ENCODE peak calls at places on chromosomes 1 and 21, in ten cellular contexts. I is posterior cingulate gyrus; W is brain microvascular endothelial cell; R is naive B cell; E is non-pigmented ciliary epithelial cell; D is stimulated activated CD4-positive, alpha-beta T cell treated with anti-CD3 and anti-CD28 coated beads, Interleukin-4, amount 100 ng/mL, for 1 hour; S is ACHN; P is mucosa of gallbladder; U is activated T-cell treated with anti-CD3 and anti-CD28 coated beads for 1 hour; N is AG04450. X is an unnamed sample.

GRCh38 chr1:200912737-200913407 is 18.2 kb downstream of the INAVA start:
- DNase-seq in I (peak; percentile 37), W (no peak), R (no peak), E (no peak), D (no peak), S (no peak), P (peak; percentile 65), U (no peak), N (no peak), X (peak; percentile 77)

GRCh38 chr1:25051906-25052305 is 121.8 kb upstream of the RUNX3 start:
- DNase-seq in I (no peak), W (no peak), R (no peak), E (no peak), D (no peak), S (no peak), P (no peak), U (no peak), N (no peak), X (no peak)

GRCh38 chr1:111639602-111640198 is 20.1 kb downstream of the RAP1A start:
- DNase-seq in I (no peak), W (no peak), R (no peak), E (no peak), D (no peak), S (no peak), P (no peak), U (no peak), N (no peak), X (no peak)

GRCh38 chr1:30929135-30929889 is 20.8 kb upstream of the SDC3 start:
- DNase-seq in I (no peak), W (peak; percentile 48), R (peak; percentile 32), E (no peak), D (peak; percentile 34), S (peak; percentile 48), P (no peak), U (peak; percentile 32), N (no peak), X (no peak)

GRCh38 chr1:16013220-16013907 is 4.5 kb downstream of the HSPB7 start:
- DNase-seq in I (no peak), W (peak; percentile 52), R (no peak), E (no peak), D (peak; percentile 65), S (peak; percentile 64), P (peak; percentile 39), U (peak; percentile 34), N (no peak), X (peak; percentile 59)

GRCh38 chr21:44989538-44989888 is 49.7 kb downstream of the SLX9 start:
- DNase-seq in I (no peak), W (no peak), R (no peak), E (no peak), D (no peak), S (no peak), P (no peak), U (no peak), N (peak; percentile 43), X (no peak)

GRCh38 chr1:216535059-216535458 is 111.8 kb upstream of the USH2A start:
- DNase-seq in I (no peak), W (no peak), R (no peak), E (no peak), D (no peak), S (no peak), P (no peak), U (no peak), N (peak; percentile 18), X (no peak)

GRCh38 chr1:95640746-95641145 is 406.7 kb downstream of the RWDD3 start:
- DNase-seq in I (no peak), W (peak; percentile 0), R (no peak), E (no peak), D (no peak), S (no peak), P (peak; percentile 84), U (no peak), N (no peak), X (peak; percentile 57)

X was measured in prostate gland.